ENCODE peak calls at places on chromosomes 4 and X, in six cellular contexts. J, I, N, M, U and B are unnamed samples.

GRCh38 chr4:119081542-119081859 is 54.1 kb upstream of the MYOZ2 start:
- DNase-seq in J (no peak), I (no peak), N (no peak), M (no peak), U (no peak), B (no peak)

GRCh38 chrX:35115205-35115604 is 172.6 kb downstream of the FAM47B start:
- DNase-seq in J (no peak), I (peak), N (no peak), M (no peak), U (no peak), B (no peak)

GRCh38 chr4:36351082-36351666 is 69.8 kb downstream of the DTHD1 start:
- DNase-seq in J (no peak), I (peak), N (peak), M (peak), U (peak), B (peak)

GRCh38 chr4:150010525-150011126 is 67.6 kb upstream of the DCLK2 start:
- DNase-seq in J (peak), I (peak), N (no peak), M (no peak), U (peak), B (peak)

GRCh38 chrX:78237127-78237526 is 90.3 kb downstream of the CYSLTR1 start:
- DNase-seq in J (no peak), I (no peak), N (no peak), M (no peak), U (no peak), B (peak)

GRCh38 chrX:68944211-68944610 is 115.4 kb downstream of the EFNB1 start:
- DNase-seq in J (no peak), I (no peak), N (no peak), M (no peak), U (no peak), B (no peak)

GRCh38 chrX:73127700-73128241 is 48.5 kb upstream of the PABPC1L2A start:
- DNase-seq in J (no peak), I (no peak), N (no peak), M (no peak), U (peak), B (no peak)

GRCh38 chr4:19700951-19701350 is 550.8 kb upstream of the SLIT2 start:
- DNase-seq in J (no peak), I (peak), N (no peak), M (no peak), U (no peak), B (no peak)

GRCh38 chrX:68945603-68946228 is 116.9 kb downstream of the EFNB1 start:
- DNase-seq in J (no peak), I (peak), N (no peak), M (no peak), U (no peak), B (peak)

GRCh38 chr4:123381996-123382395 is 14.6 kb upstream of the SPRY1 start:
- DNase-seq in J (no peak), I (no peak), N (no peak), M (no peak), U (no peak), B (no peak)

GRCh38 chrX:4240541-4241194 is 527.2 kb upstream of the PRKX start:
- DNase-seq in J (no peak), I (no peak), N (no peak), M (no peak), U (no peak), B (peak)

GRCh38 chr4:83618991-83619390 is 83.1 kb downstream of the GPAT3 start:
- DNase-seq in J (no peak), I (peak), N (no peak), M (no peak), U (no peak), B (no peak)

GRCh38 chr4:7621252-7621651 is 186.5 kb upstream of the PSAPL1 start:
- DNase-seq in J (no peak), I (no peak), N (no peak), M (no peak), U (no peak), B (no peak)

GRCh38 chr4:140799686-140800225 is 43.6 kb upstream of the TBC1D9 start:
- DNase-seq in J (no peak), I (no peak), N (no peak), M (no peak), U (no peak), B (no peak)

GRCh38 chr4:180057198-180057821 is 2185.9 kb upstream of the TENM3 start:
- DNase-seq in J (no peak), I (peak), N (no peak), M (no peak), U (no peak), B (peak)

GRCh38 chr4:116638592-116638991 is 446.8 kb downstream of the TRAM1L1 start:
- DNase-seq in J (no peak), I (no peak), N (no peak), M (no peak), U (no peak), B (no peak)

GRCh38 chr4:116639070-116639577 is 446.3 kb downstream of the TRAM1L1 start:
- DNase-seq in J (no peak), I (no peak), N (no peak), M (no peak), U (no peak), B (no peak)

GRCh38 chr4:116632269-116632668 is 453.1 kb downstream of the TRAM1L1 start:
- DNase-seq in J (no peak), I (no peak), N (no peak), M (no peak), U (no peak), B (no peak)

DNA sequence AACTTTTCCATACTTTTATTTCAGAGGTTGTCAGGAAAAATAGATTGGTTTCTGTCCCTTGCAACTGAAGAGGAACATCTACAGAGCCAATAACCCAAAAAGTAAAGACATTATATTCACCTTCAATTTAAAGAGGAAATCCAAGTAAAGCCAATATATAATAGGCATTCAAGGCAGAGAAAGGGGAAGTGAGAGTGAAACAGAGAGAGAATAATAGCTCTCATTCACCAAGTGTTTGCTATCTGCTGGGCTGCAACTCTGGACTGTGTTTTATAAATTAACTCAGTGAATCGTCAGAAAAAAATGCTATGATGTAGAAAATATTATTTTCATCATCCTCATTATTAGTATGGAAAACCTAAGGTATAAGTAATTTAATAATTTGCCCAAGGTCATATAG is 448.5 kb downstream of the TRAM1L1 start:
- DNase-seq in J (no peak), I (no peak), N (no peak), M (peak), U (no peak), B (peak)
- H3K4me3 ChIP-seq in J (no peak), I (no peak), N (no peak), M (no peak), U (no peak), B (no peak)

DNA sequence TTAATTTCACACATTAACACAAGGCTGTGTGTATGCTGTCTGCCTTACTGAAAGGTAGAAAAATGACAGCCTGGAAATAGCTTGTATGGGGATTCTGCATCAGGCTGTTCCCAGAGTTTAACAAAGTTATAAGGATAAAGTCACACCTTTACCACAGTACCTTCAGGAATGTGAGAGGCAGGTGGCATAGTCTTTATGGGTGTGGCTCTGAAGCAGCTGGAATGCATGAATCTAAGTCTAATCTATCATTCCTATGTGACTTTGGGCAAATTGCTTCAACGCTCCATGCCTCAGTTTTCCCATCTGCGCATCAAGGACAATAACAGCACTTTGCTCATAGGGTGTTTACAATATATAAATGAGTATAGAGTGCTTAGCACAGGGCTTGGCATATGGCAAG is 84.2 kb upstream of the EGFL6 start:
- DNase-seq in J (no peak), I (no peak), N (no peak), M (no peak), U (no peak), B (no peak)
- H3K4me3 ChIP-seq in J (no peak), I (no peak), N (no peak), M (no peak), U (no peak), B (no peak)

GRCh38 chr4:1765409-1766335 is 27.4 kb upstream of the FGFR3 start:
- DNase-seq in J (no peak), I (no peak), N (no peak), M (no peak), U (no peak), B (no peak)

GRCh38 chr4:1766336-1767057 is 26.6 kb upstream of the FGFR3 start:
- DNase-seq in J (no peak), I (no peak), N (no peak), M (no peak), U (no peak), B (no peak)

GRCh38 chr4:1768367-1769034 is 24.6 kb upstream of the FGFR3 start:
- DNase-seq in J (no peak), I (no peak), N (no peak), M (no peak), U (no peak), B (no peak)

GRCh38 chr4:1767770-1768366 is 25.2 kb upstream of the FGFR3 start:
- DNase-seq in J (no peak), I (peak), N (no peak), M (no peak), U (no peak), B (no peak)

GRCh38 chr4:1767058-1767769 is 25.9 kb upstream of the FGFR3 start:
- DNase-seq in J (no peak), I (peak), N (no peak), M (no peak), U (no peak), B (no peak)
- H3K4me3 ChIP-seq in J (peak), I (no peak), N (no peak), M (no peak), U (peak), B (no peak)

GRCh38 chrX:103586659-103587058 is 1.3 kb downstream of the TCEAL4 start:
- DNase-seq in J (no peak), I (no peak), N (no peak), M (no peak), U (no peak), B (no peak)

GRCh38 chrX:103586314-103586646 is 965 bp downstream of the TCEAL4 start:
- DNase-seq in J (peak), I (peak), N (no peak), M (no peak), U (peak), B (peak)

GRCh38 chrX:103585421-103586313 is at the start of gene TCEAL4:
- DNase-seq in J (peak), I (peak), N (peak), M (no peak), U (peak), B (peak)

GRCh38 chrX:103584606-103585005 is 709 bp upstream of the TCEAL4 start:
- DNase-seq in J (no peak), I (no peak), N (no peak), M (no peak), U (no peak), B (no peak)
- H3K4me3 ChIP-seq in J (peak), I (peak), N (no peak), M (no peak), U (peak), B (peak)

GRCh38 chr4:53908661-53909078 is 155.7 kb downstream of the CHIC2 start:
- DNase-seq in J (peak), I (peak), N (no peak), M (peak), U (peak), B (peak)
- H3K4me3 ChIP-seq in J (no peak), I (peak), N (no peak), M (no peak), U (peak), B (no peak)

GRCh38 chrX:16603822-16604221 is 46.1 kb upstream of the S100G start:
- DNase-seq in J (no peak), I (no peak), N (no peak), M (no peak), U (no peak), B (peak)

GRCh38 chrX:16606142-16606720 is 43.7 kb upstream of the S100G start:
- DNase-seq in J (no peak), I (no peak), N (no peak), M (no peak), U (no peak), B (no peak)

GRCh38 chrX:16601885-16602284 is 48.1 kb upstream of the S100G start:
- DNase-seq in J (no peak), I (no peak), N (no peak), M (no peak), U (no peak), B (no peak)

GRCh38 chrX:16610121-16610565 is 39.8 kb upstream of the S100G start:
- DNase-seq in J (no peak), I (peak), N (no peak), M (no peak), U (no peak), B (no peak)

GRCh38 chrX:16604300-16604699 is 45.7 kb upstream of the S100G start:
- DNase-seq in J (no peak), I (no peak), N (no peak), M (no peak), U (no peak), B (no peak)
- H3K4me3 ChIP-seq in J (no peak), I (no peak), N (no peak), M (no peak), U (no peak), B (no peak)

DNA sequence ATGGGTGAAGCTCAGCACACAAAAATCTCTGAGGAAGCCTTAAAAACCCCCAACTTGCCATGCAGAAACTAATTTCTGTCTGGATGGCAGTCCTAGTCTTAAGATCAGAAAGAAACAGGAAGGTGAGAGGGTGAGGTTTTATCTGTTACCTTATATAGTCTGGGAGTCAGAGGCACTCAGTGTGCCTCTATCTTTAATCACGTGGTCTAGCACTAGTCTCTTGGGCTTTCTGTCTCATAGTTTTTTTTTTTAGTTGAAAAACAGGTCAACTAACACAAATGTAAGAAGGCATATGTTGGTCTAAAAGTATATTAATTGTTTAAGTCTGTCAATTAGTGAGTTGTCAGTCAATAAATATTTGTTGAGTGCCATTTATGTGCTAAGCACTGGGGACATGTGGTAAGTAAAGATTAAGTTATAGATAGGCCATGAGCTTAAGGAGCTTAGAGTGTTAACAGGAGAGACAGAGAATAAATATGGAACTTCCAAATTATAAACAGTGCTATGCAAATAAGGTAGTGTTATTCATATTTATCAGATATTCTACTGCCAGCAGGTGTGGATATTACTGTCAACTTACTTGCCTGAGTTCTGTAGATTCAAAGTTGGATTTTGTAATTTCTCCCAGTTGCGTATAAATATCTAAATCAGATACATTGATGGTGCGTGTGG is 6.9 kb downstream of the CYBB start:
- DNase-seq in J (no peak), I (no peak), N (no peak), M (peak), U (no peak), B (peak)
- H3K4me3 ChIP-seq in J (no peak), I (no peak), N (no peak), M (no peak), U (no peak), B (peak)